ENCODE peak calls at places on chromosomes 4 and X, in nine cellular contexts. X is naive thymus-derived CD8-positive, alpha-beta T cell; P is left colon; E is naive B cell; L is HCT116; Y is stimulated activated naive CD8-positive, alpha-beta T cell treated with anti-CD3 and anti-CD28 coated beads, Interleukin-15, amount 100 ng/mL, for 72 hours; Z is activated CD8-positive, alpha-beta memory T cell treated with anti-CD3 and anti-CD28 coated beads, Interleukin-2, amount 10 ng/mL, durations not matched to agents 7 days and 5 days; B is stimulated activated effector memory CD8-positive, alpha-beta T cell treated with anti-CD3 and anti-CD28 coated beads, Interleukin-12 subunit alpha, Interleukin-12 subunit beta, amount 100 ng/mL, for 72 hours; F is CD4-positive, alpha-beta T cell. C is an unnamed sample.

GRCh38 chr4:87087015-87087920 is 133.2 kb downstream of the KLHL8 start:
- ATAC-seq in F (no peak), X (no peak), E (no peak), B (no peak), Z (no peak), L (no peak), P (no peak), Y (no peak), C (no peak)

GRCh38 chr4:24924309-24924781 is 11.5 kb upstream of the CCDC149 start:
- ATAC-seq in F (no peak), E (no peak), X (no peak), L (no peak), Z (no peak), Y (no peak), B (no peak), P (no peak), C (no peak)

GRCh38 chr4:77878176-77878575 is 15.5 kb downstream of the MRPL1 start:
- ATAC-seq in Y (no peak), B (no peak), E (no peak), F (no peak), P (no peak), L (no peak), Z (no peak), X (no peak), C (no peak)

GRCh38 chr4:16729361-16729760 is 169.1 kb downstream of the LDB2 start:
- ATAC-seq in Z (no peak), X (no peak), F (no peak), L (no peak), Y (no peak), E (no peak), P (no peak), B (no peak), C (no peak)

GRCh38 chr4:99998062-99998880 is 48.2 kb upstream of the H2AZ1 start:
- ATAC-seq in X (no peak), P (peak), F (no peak), L (peak), Y (no peak), E (no peak), Z (no peak), B (peak), C (no peak)

GRCh38 chr4:81607947-81608346 is 136.2 kb upstream of the RASGEF1B start:
- ATAC-seq in L (no peak), X (no peak), Z (no peak), P (peak), Y (no peak), B (peak), E (no peak), F (no peak), C (no peak)

GRCh38 chr4:148375581-148375980 is 66.6 kb downstream of the NR3C2 start:
- ATAC-seq in Y (no peak), P (no peak), L (no peak), E (no peak), F (peak), Z (no peak), X (peak), B (no peak), C (no peak)

GRCh38 chrX:18966624-18967023 is 17.3 kb downstream of the PHKA2 start:
- ATAC-seq in X (no peak), Z (no peak), E (no peak), B (no peak), Y (no peak), L (no peak), P (no peak), F (no peak), C (no peak)

GRCh38 chr4:73257995-73258667 is 467 bp downstream of the ANKRD17 start:
- ATAC-seq in F (peak), X (peak), B (peak), Y (peak), P (peak), Z (peak), L (peak), E (peak), C (peak)

GRCh38 chr4:102575369-102576129 is 74.4 kb downstream of the NFKB1 start:
- ATAC-seq in Y (no peak), E (no peak), Z (no peak), L (no peak), F (no peak), P (peak), X (no peak), B (peak), C (no peak)

GRCh38 chrX:117973175-117974075 is 143.2 kb downstream of the KLHL13 start:
- ATAC-seq in B (no peak), F (no peak), E (no peak), Y (no peak), X (no peak), L (no peak), Z (no peak), P (no peak), C (no peak)

GRCh38 chrX:11386001-11386523 is 92.8 kb downstream of the AMELX start:
- ATAC-seq in Z (no peak), B (no peak), E (no peak), X (no peak), Y (no peak), P (peak), L (no peak), F (no peak), C (peak)

GRCh38 chr4:186725422-186726149 is 1.9 kb upstream of the FAT1 start:
- ATAC-seq in E (no peak), X (no peak), B (no peak), Y (peak), F (no peak), P (peak), Z (no peak), L (peak), C (peak)

GRCh38 chr4:104966349-104967033 is 180.2 kb upstream of the TET2 start:
- ATAC-seq in L (no peak), F (peak), P (peak), Y (peak), B (peak), Z (peak), X (peak), E (peak), C (no peak)

GRCh38 chr4:21900211-21900610 is 48.4 kb downstream of the KCNIP4 start:
- ATAC-seq in F (no peak), Z (no peak), B (no peak), L (no peak), X (no peak), E (no peak), P (no peak), Y (no peak), C (no peak)

GRCh38 chr4:6770581-6771228 is 11.8 kb upstream of the KIAA0232 start:
- ATAC-seq in X (no peak), E (no peak), Y (no peak), L (no peak), B (no peak), Z (no peak), F (no peak), P (no peak), C (no peak)

GRCh38 chr4:6290769-6291547 is 21.3 kb downstream of the WFS1 start:
- ATAC-seq in F (no peak), X (no peak), B (no peak), P (no peak), Z (no peak), Y (no peak), E (no peak), L (peak), C (peak)

GRCh38 chrX:65587616-65588526 is 53.3 kb upstream of the LAS1L start:
- ATAC-seq in F (no peak), Y (no peak), X (no peak), L (no peak), Z (no peak), P (peak), E (no peak), B (no peak), C (peak)

GRCh38 chr4:151685303-151685702 is 75.5 kb downstream of the GATB start:
- ATAC-seq in P (no peak), X (no peak), L (no peak), F (no peak), B (no peak), Y (no peak), E (no peak), Z (no peak), C (no peak)

GRCh38 chrX:120499301-120500097 is 30.4 kb upstream of the LAMP2 start:
- ATAC-seq in P (no peak), F (no peak), Z (no peak), L (no peak), B (no peak), X (no peak), Y (no peak), E (no peak), C (no peak)

GRCh38 chrX:108347800-108348199 is 90.4 kb downstream of the COL4A6 start:
- ATAC-seq in L (no peak), F (no peak), P (no peak), E (no peak), X (no peak), B (no peak), Y (no peak), Z (no peak), C (no peak)

GRCh38 chrX:38679695-38680094 is 118.4 kb downstream of the TSPAN7 start:
- ATAC-seq in Y (no peak), B (no peak), Z (no peak), P (no peak), L (no peak), F (no peak), X (no peak), E (no peak), C (no peak)

GRCh38 chr4:163624727-163625126 is 130.2 kb downstream of the TMA16 start:
- ATAC-seq in B (no peak), L (no peak), E (no peak), P (no peak), F (peak), Y (no peak), Z (no peak), X (peak), C (no peak)

GRCh38 chr4:16238304-16238703 is 12.0 kb upstream of the TAPT1 start:
- ATAC-seq in P (no peak), E (no peak), F (no peak), Y (peak), L (no peak), B (peak), Z (peak), X (no peak), C (no peak)

GRCh38 chrX:149881081-149881711 is at the start of gene MAGEA8:
- ATAC-seq in F (no peak), L (peak), P (no peak), E (no peak), B (peak), Y (peak), X (no peak), Z (no peak), C (peak)

GRCh38 chr4:23130845-23131244 is 438.1 kb downstream of the GBA3 start:
- ATAC-seq in F (no peak), X (no peak), Z (no peak), B (no peak), Y (no peak), E (no peak), L (no peak), P (no peak), C (no peak)

GRCh38 chr4:119656986-119657635 is 28.5 kb upstream of the PDE5A start:
- ATAC-seq in Z (no peak), Y (no peak), P (no peak), L (no peak), E (no peak), X (no peak), F (no peak), B (no peak), C (no peak)

GRCh38 chrX:107206697-107207065 is 270 bp downstream of the DNAAF6 start:
- ATAC-seq in Y (no peak), F (no peak), Z (no peak), L (peak), E (no peak), P (no peak), B (no peak), X (no peak), C (no peak)